ENCODE peak calls at places on chromosomes 11 and 22, in five cellular contexts. Y is NCI-H1092 treated with DMSO at 0.1 percent for 48 hours, B is ELF-1, X is ACHN, A is NCI-H510A treated with DMSO at 0.1 percent for 48 hours. H is an unnamed sample.

GRCh38 chr22:45880732-45881523 is 96.0 kb downstream of the WNT7B start:
- DNase-seq in Y (no peak), A (no peak), B (no peak), X (no peak), H (no peak)

GRCh38 chr11:2480874-2481220 is 36.0 kb downstream of the KCNQ1 start:
- DNase-seq in Y (no peak), X (no peak), B (no peak), A (no peak), H (no peak)

GRCh38 chr22:25048659-25049657 is 96.4 kb downstream of the KIAA1671 start:
- DNase-seq in Y (peak), B (peak), X (peak), A (peak), H (peak)

GRCh38 chr11:68956142-68956541 is 24.6 kb downstream of the MRGPRD start:
- DNase-seq in A (no peak), Y (no peak), X (no peak), B (peak), H (no peak)

GRCh38 chr22:39594411-39594810 is 23.9 kb downstream of the CACNA1I start:
- DNase-seq in X (no peak), A (no peak), Y (no peak), B (peak), H (no peak)

GRCh38 chr11:3835752-3836151 is 5.0 kb downstream of the RHOG start:
- DNase-seq in X (no peak), Y (no peak), B (no peak), A (no peak), H (no peak)

GRCh38 chr11:43508511-43508918 is 149.8 kb downstream of the TTC17 start:
- DNase-seq in A (no peak), B (no peak), X (no peak), Y (no peak), H (peak)

GRCh38 chr11:38530226-38530625 is 1932.2 kb upstream of the RAG2 start:
- DNase-seq in A (no peak), X (no peak), Y (no peak), B (no peak), H (no peak)

GRCh38 chr11:124238512-124238911 is 2.4 kb upstream of the OR8G1 start:
- DNase-seq in A (no peak), Y (no peak), X (no peak), B (no peak), H (no peak)

GRCh38 chr11:34426766-34427170 is 12.0 kb upstream of the CAT start:
- DNase-seq in B (no peak), X (no peak), A (no peak), Y (no peak), H (no peak)

GRCh38 chr11:111183706-111184105 is 61.8 kb upstream of the POU2AF2 start:
- DNase-seq in B (peak), A (no peak), Y (no peak), X (no peak), H (no peak)

GRCh38 chr11:61971177-61972111 is 4.0 kb upstream of the FTH1 start:
- DNase-seq in X (peak), Y (peak), A (peak), B (peak), H (peak)

GRCh38 chr11:69396051-69396947 is 85.2 kb upstream of the LINC01488 start:
- DNase-seq in X (no peak), A (no peak), B (no peak), Y (no peak), H (no peak)

GRCh38 chr22:35116817-35117216 is 50.9 kb downstream of the ISX start:
- DNase-seq in A (no peak), X (no peak), Y (no peak), B (peak), H (no peak)

GRCh38 chr22:25364736-25365241 is 145.3 kb downstream of the CRYBB2 start:
- DNase-seq in B (no peak), Y (no peak), A (no peak), X (no peak), H (no peak)

GRCh38 chr11:121131656-121132055 is 30.6 kb downstream of the TECTA start:
- DNase-seq in Y (no peak), X (no peak), B (no peak), A (no peak), H (no peak)

GRCh38 chr11:76327756-76328388 is 53.1 kb downstream of the THAP12 start:
- DNase-seq in Y (peak), A (no peak), B (no peak), X (no peak), H (no peak)

GRCh38 chr11:78651923-78652602 is 77.4 kb upstream of the NARS2 start:
- DNase-seq in Y (no peak), X (no peak), A (no peak), B (no peak), H (no peak)

GRCh38 chr11:45736424-45736823 is 68.5 kb upstream of the SLC35C1 start:
- DNase-seq in Y (no peak), B (no peak), A (peak), X (no peak), H (peak)

GRCh38 chr11:121318848-121319834 is 26.6 kb downstream of the SC5D start:
- DNase-seq in B (peak), Y (peak), A (no peak), X (peak), H (peak)

GRCh38 chr22:26998134-26998533 is 340.7 kb downstream of the MIAT start:
- DNase-seq in A (no peak), X (no peak), B (no peak), Y (no peak), H (no peak)

GRCh38 chr11:124535552-124536232 is 7.8 kb downstream of the OR8B12 start:
- DNase-seq in X (no peak), A (no peak), B (no peak), Y (no peak), H (no peak)

GRCh38 chr22:43281400-43281799 is 61.8 kb downstream of the SCUBE1 start:
- DNase-seq in Y (no peak), B (no peak), X (no peak), A (no peak), H (no peak)

GRCh38 chr11:44463751-44464150 is 101.7 kb upstream of the CD82 start:
- DNase-seq in A (no peak), X (no peak), B (no peak), Y (no peak), H (no peak)

GRCh38 chr11:113721462-113722066 is 15.5 kb upstream of the TMPRSS5 start:
- DNase-seq in X (no peak), B (no peak), Y (no peak), A (no peak), H (no peak)

GRCh38 chr11:62542111-62542745 is 4.4 kb downstream of the AHNAK start:
- DNase-seq in B (no peak), Y (no peak), X (no peak), A (peak), H (no peak)

GRCh38 chr11:210122-210802 is 2.8 kb downstream of the RIC8A start:
- DNase-seq in X (peak), B (peak), A (no peak), Y (no peak), H (peak)

GRCh38 chr11:114615448-114616361 is 20.1 kb upstream of the NXPE4 start:
- DNase-seq in Y (no peak), X (no peak), A (no peak), B (no peak), H (no peak)

GRCh38 chr11:120205596-120206161 is 5.2 kb upstream of the OAF start:
- DNase-seq in B (no peak), X (peak), Y (no peak), A (no peak), H (peak)